ENCODE peak calls at places on chromosomes 11 and 22, in six cellular contexts. One of them, this sample, is unnamed. For H3K9me3, the result is how much of the 10 kb centered on the place peaks cover.

GRCh38 chr11:119484741-119485605 is 62.0 kb upstream of the THY1 start:
- DNase-seq in colonic mucosa: no peak
- DNase-seq in BE2C: no peak
- DNase-seq in AG04450: no peak
- DNase-seq in heart left ventricle: peak
- DNase-seq in ascending aorta: peak
- DNase-seq in this sample: no peak

GRCh38 chr22:32829451-32829851 is 27.9 kb downstream of the TIMP3 start:
- DNase-seq in colonic mucosa: no peak
- DNase-seq in BE2C: no peak
- DNase-seq in AG04450: no peak
- DNase-seq in heart left ventricle: no peak
- DNase-seq in ascending aorta: no peak
- DNase-seq in this sample: no peak

GRCh38 chr11:17379383-17380180 is 8.9 kb downstream of the KCNJ11 start:
- DNase-seq in colonic mucosa: no peak
- DNase-seq in BE2C: no peak
- DNase-seq in AG04450: no peak
- DNase-seq in heart left ventricle: no peak
- DNase-seq in ascending aorta: no peak
- DNase-seq in this sample: no peak

GRCh38 chr11:10443152-10443551 is 11.9 kb upstream of the AMPD3 start:
- DNase-seq in colonic mucosa: no peak
- DNase-seq in BE2C: no peak
- DNase-seq in AG04450: no peak
- DNase-seq in heart left ventricle: no peak
- DNase-seq in ascending aorta: no peak
- DNase-seq in this sample: no peak

GRCh38 chr11:46489668-46490560 is 98.3 kb upstream of the CHRM4 start:
- DNase-seq in colonic mucosa: peak
- DNase-seq in BE2C: peak
- DNase-seq in AG04450: peak
- DNase-seq in heart left ventricle: no peak
- DNase-seq in ascending aorta: no peak
- DNase-seq in this sample: no peak

GRCh38 chr11:11075515-11076171 is 217.8 kb upstream of the ZBED5 start:
- DNase-seq in colonic mucosa: no peak
- DNase-seq in BE2C: no peak
- DNase-seq in AG04450: no peak
- DNase-seq in heart left ventricle: no peak
- DNase-seq in ascending aorta: no peak
- DNase-seq in this sample: no peak

GRCh38 chr11:77820565-77821348 is at the start of the genes AAMDC and RSF1:
- DNase-seq in colonic mucosa: peak
- DNase-seq in BE2C: peak
- DNase-seq in AG04450: peak
- DNase-seq in heart left ventricle: peak
- DNase-seq in ascending aorta: peak
- DNase-seq in this sample: peak

GRCh38 chr11:68667511-68668253 is 16.7 kb upstream of the GAL start:
- DNase-seq in colonic mucosa: no peak
- DNase-seq in BE2C: no peak
- DNase-seq in AG04450: no peak
- DNase-seq in heart left ventricle: no peak
- DNase-seq in ascending aorta: no peak
- DNase-seq in this sample: no peak

GRCh38 chr22:23207786-23208325 is 27.5 kb downstream of the BCR start:
- DNase-seq in colonic mucosa: no peak
- DNase-seq in BE2C: no peak
- DNase-seq in AG04450: no peak
- DNase-seq in heart left ventricle: no peak
- DNase-seq in ascending aorta: no peak
- DNase-seq in this sample: no peak

GRCh38 chr11:64359712-64360402 is 895 bp downstream of the RPS6KA4 start:
- DNase-seq in colonic mucosa: no peak
- DNase-seq in BE2C: no peak
- DNase-seq in AG04450: no peak
- DNase-seq in heart left ventricle: no peak
- DNase-seq in ascending aorta: no peak
- DNase-seq in this sample: no peak

GRCh38 chr11:18366286-18366685 is 28.1 kb upstream of the LDHA start:
- DNase-seq in colonic mucosa: no peak
- DNase-seq in BE2C: no peak
- DNase-seq in AG04450: no peak
- DNase-seq in heart left ventricle: no peak
- DNase-seq in ascending aorta: no peak
- DNase-seq in this sample: no peak

GRCh38 chr11:12696911-12697581 is 22.8 kb downstream of the TEAD1 start:
- DNase-seq in colonic mucosa: no peak
- DNase-seq in BE2C: no peak
- DNase-seq in AG04450: no peak
- DNase-seq in heart left ventricle: no peak
- DNase-seq in ascending aorta: no peak
- DNase-seq in this sample: no peak

GRCh38 chr11:67616431-67617242 is 9.9 kb downstream of the NDUFV1 start:
- DNase-seq in colonic mucosa: no peak
- DNase-seq in BE2C: no peak
- DNase-seq in AG04450: no peak
- DNase-seq in heart left ventricle: no peak
- DNase-seq in ascending aorta: no peak
- DNase-seq in this sample: no peak

GRCh38 chr11:134756811-134757540 is 344.9 kb upstream of the B3GAT1 start:
- DNase-seq in colonic mucosa: no peak
- DNase-seq in BE2C: no peak
- DNase-seq in AG04450: no peak
- DNase-seq in heart left ventricle: no peak
- DNase-seq in ascending aorta: peak
- DNase-seq in this sample: no peak

GRCh38 chr11:8717876-8718753 is 35.5 kb downstream of the RPL27A start:
- DNase-seq in colonic mucosa: no peak
- DNase-seq in BE2C: no peak
- DNase-seq in AG04450: peak
- DNase-seq in heart left ventricle: peak
- DNase-seq in ascending aorta: peak
- DNase-seq in this sample: no peak

GRCh38 chr11:69828276-69828970 is 9.2 kb upstream of the FGF3 start:
- DNase-seq in colonic mucosa: peak
- DNase-seq in BE2C: no peak
- DNase-seq in AG04450: no peak
- DNase-seq in heart left ventricle: no peak
- DNase-seq in ascending aorta: no peak
- DNase-seq in this sample: no peak

GRCh38 chr11:114617157-114618124 is 21.9 kb upstream of the NXPE4 start:
- DNase-seq in colonic mucosa: peak
- DNase-seq in BE2C: no peak
- DNase-seq in AG04450: no peak
- DNase-seq in heart left ventricle: no peak
- DNase-seq in ascending aorta: no peak
- DNase-seq in this sample: no peak
- H3K9me3 ChIP-seq in colonic mucosa: under half
- H3K9me3 ChIP-seq in BE2C: under half
- H3K9me3 ChIP-seq in AG04450: under half
- H3K9me3 ChIP-seq in heart left ventricle: under half
- H3K9me3 ChIP-seq in ascending aorta: under half
- H3K9me3 ChIP-seq in this sample: under half

GRCh38 chr11:123659311-123659710 is 4.9 kb upstream of the SCN3B start:
- DNase-seq in colonic mucosa: no peak
- DNase-seq in BE2C: no peak
- DNase-seq in AG04450: no peak
- DNase-seq in heart left ventricle: no peak
- DNase-seq in ascending aorta: no peak
- DNase-seq in this sample: no peak
- H3K9me3 ChIP-seq in colonic mucosa: under half
- H3K9me3 ChIP-seq in BE2C: under half
- H3K9me3 ChIP-seq in AG04450: under half
- H3K9me3 ChIP-seq in heart left ventricle: under half
- H3K9me3 ChIP-seq in ascending aorta: under half
- H3K9me3 ChIP-seq in this sample: under half

GRCh38 chr11:108500721-108501120 is 2.5 kb upstream of the POGLUT3 start:
- DNase-seq in colonic mucosa: no peak
- DNase-seq in BE2C: no peak
- DNase-seq in AG04450: no peak
- DNase-seq in heart left ventricle: no peak
- DNase-seq in ascending aorta: no peak
- DNase-seq in this sample: no peak

GRCh38 chr11:108498046-108498815 is at the start of gene POGLUT3:
- DNase-seq in colonic mucosa: peak
- DNase-seq in BE2C: peak
- DNase-seq in AG04450: no peak
- DNase-seq in heart left ventricle: peak
- DNase-seq in ascending aorta: peak
- DNase-seq in this sample: no peak

GRCh38 chr11:108501396-108501795 is 3.2 kb upstream of the POGLUT3 start:
- DNase-seq in colonic mucosa: no peak
- DNase-seq in BE2C: no peak
- DNase-seq in AG04450: no peak
- DNase-seq in heart left ventricle: no peak
- DNase-seq in ascending aorta: no peak
- DNase-seq in this sample: no peak

GRCh38 chr11:108498816-108499408 is 728 bp upstream of the POGLUT3 start:
- DNase-seq in colonic mucosa: no peak
- DNase-seq in BE2C: no peak
- DNase-seq in AG04450: no peak
- DNase-seq in heart left ventricle: no peak
- DNase-seq in ascending aorta: no peak
- DNase-seq in this sample: no peak

GRCh38 chr11:108500169-108500568 is 2.0 kb upstream of the POGLUT3 start:
- DNase-seq in colonic mucosa: no peak
- DNase-seq in BE2C: no peak
- DNase-seq in AG04450: no peak
- DNase-seq in heart left ventricle: no peak
- DNase-seq in ascending aorta: no peak
- DNase-seq in this sample: no peak
- H3K9me3 ChIP-seq in colonic mucosa: under half
- H3K9me3 ChIP-seq in BE2C: under half
- H3K9me3 ChIP-seq in AG04450: under half
- H3K9me3 ChIP-seq in heart left ventricle: under half
- H3K9me3 ChIP-seq in ascending aorta: under half
- H3K9me3 ChIP-seq in this sample: under half

GRCh38 chr22:19721486-19722172 is 1.7 kb upstream of the GP1BB start:
- DNase-seq in colonic mucosa: no peak
- DNase-seq in BE2C: no peak
- DNase-seq in AG04450: no peak
- DNase-seq in heart left ventricle: no peak
- DNase-seq in ascending aorta: no peak
- DNase-seq in this sample: no peak

GRCh38 chr22:19723990-19724827 is 870 bp downstream of the GP1BB start:
- DNase-seq in colonic mucosa: no peak
- DNase-seq in BE2C: no peak
- DNase-seq in AG04450: no peak
- DNase-seq in heart left ventricle: no peak
- DNase-seq in ascending aorta: no peak
- DNase-seq in this sample: no peak

GRCh38 chr22:19722175-19722914 is 994 bp upstream of the GP1BB start:
- DNase-seq in colonic mucosa: no peak
- DNase-seq in BE2C: no peak
- DNase-seq in AG04450: no peak
- DNase-seq in heart left ventricle: no peak
- DNase-seq in ascending aorta: no peak
- DNase-seq in this sample: no peak

GRCh38 chr22:19723165-19723989 is at the start of gene GP1BB:
- DNase-seq in colonic mucosa: peak
- DNase-seq in BE2C: no peak
- DNase-seq in AG04450: no peak
- DNase-seq in heart left ventricle: peak
- DNase-seq in ascending aorta: no peak
- DNase-seq in this sample: no peak

GRCh38 chr22:19722915-19723164 is 499 bp upstream of the GP1BB start:
- DNase-seq in colonic mucosa: no peak
- DNase-seq in BE2C: no peak
- DNase-seq in AG04450: no peak
- DNase-seq in heart left ventricle: no peak
- DNase-seq in ascending aorta: no peak
- DNase-seq in this sample: no peak
- H3K9me3 ChIP-seq in colonic mucosa: under half
- H3K9me3 ChIP-seq in BE2C: under half
- H3K9me3 ChIP-seq in AG04450: under half
- H3K9me3 ChIP-seq in heart left ventricle: under half
- H3K9me3 ChIP-seq in ascending aorta: under half
- H3K9me3 ChIP-seq in this sample: under half

GRCh38 chr22:47587361-47587760 is 824.9 kb downstream of the TBC1D22A start:
- DNase-seq in colonic mucosa: no peak
- DNase-seq in BE2C: no peak
- DNase-seq in AG04450: no peak
- DNase-seq in heart left ventricle: no peak
- DNase-seq in ascending aorta: peak
- DNase-seq in this sample: no peak
- H3K9me3 ChIP-seq in colonic mucosa: under half
- H3K9me3 ChIP-seq in BE2C: under half
- H3K9me3 ChIP-seq in AG04450: under half
- H3K9me3 ChIP-seq in heart left ventricle: under half
- H3K9me3 ChIP-seq in ascending aorta: under half
- H3K9me3 ChIP-seq in this sample: under half

GRCh38 chr11:54832676-54833075 is 126.0 kb downstream of the OR4A5 start:
- DNase-seq in colonic mucosa: no peak
- DNase-seq in BE2C: no peak
- DNase-seq in AG04450: no peak
- DNase-seq in heart left ventricle: no peak
- DNase-seq in ascending aorta: no peak
- DNase-seq in this sample: no peak
- H3K9me3 ChIP-seq in colonic mucosa: under half
- H3K9me3 ChIP-seq in BE2C: under half
- H3K9me3 ChIP-seq in AG04450: under half
- H3K9me3 ChIP-seq in heart left ventricle: under half
- H3K9me3 ChIP-seq in ascending aorta: under half
- H3K9me3 ChIP-seq in this sample: under half

This sample was measured in thoracic aorta.